ENCODE peak calls at places on chromosomes 12 and 14, in six cellular contexts. A, X, V, L, U and Q are unnamed samples.
A peak's percentile ranks its signal among the peaks of the same experiment; 100 is the strongest.

GRCh38 chr12:95248604-95249355 is 31.2 kb downstream of the VEZT start:
- DNase-seq in A (no peak), X (peak; percentile 18), V (no peak), L (no peak), U (no peak), Q (no peak)

GRCh38 chr12:52494518-52494917 is 1.5 kb upstream of the KRT6A start:
- DNase-seq in A (no peak), X (no peak), V (no peak), L (peak; percentile 80), U (peak; percentile 34), Q (no peak)

GRCh38 chr14:88535149-88535548 is 19.7 kb downstream of the PTPN21 start:
- DNase-seq in A (no peak), X (peak; percentile 13), V (no peak), L (no peak), U (no peak), Q (no peak)

GRCh38 chr14:69260246-69260978 is 454 bp downstream of the GALNT16 start:
- DNase-seq in A (peak; percentile 43), X (peak; percentile 24), V (peak; percentile 34), L (no peak), U (peak; percentile 33), Q (no peak)

GRCh38 chr12:78185109-78185508 is 354.4 kb downstream of the NAV3 start:
- DNase-seq in A (no peak), X (no peak), V (no peak), L (no peak), U (no peak), Q (no peak)

GRCh38 chr12:6539276-6540134 is 5.2 kb downstream of the GAPDH start:
- DNase-seq in A (peak; percentile 34), X (no peak), V (no peak), L (no peak), U (no peak), Q (no peak)

GRCh38 chr14:34331728-34332623 is 130.1 kb downstream of the SPTSSA start:
- DNase-seq in A (peak; percentile 48), X (peak; percentile 51), V (peak; percentile 19), L (peak; percentile 74), U (peak; percentile 59), Q (peak; percentile 41)

GRCh38 chr12:117193903-117194302 is 3.6 kb upstream of the FBXO21 start:
- DNase-seq in A (no peak), X (no peak), V (no peak), L (no peak), U (no peak), Q (no peak)

GRCh38 chr14:104209985-104210520 is 71.7 kb downstream of the KIF26A start:
- DNase-seq in A (peak; percentile 2), X (no peak), V (no peak), L (no peak), U (no peak), Q (no peak)

GRCh38 chr12:126588586-126589249 is 1523.5 kb downstream of the AACS start:
- DNase-seq in A (no peak), X (no peak), V (no peak), L (no peak), U (no peak), Q (no peak)

GRCh38 chr12:34205401-34205800 is 183.1 kb downstream of the ALG10 start:
- DNase-seq in A (no peak), X (no peak), V (no peak), L (no peak), U (no peak), Q (no peak)

GRCh38 chr14:29242755-29243340 is 476.3 kb downstream of the FOXG1 start:
- DNase-seq in A (no peak), X (peak; percentile 47), V (peak; percentile 58), L (no peak), U (no peak), Q (no peak)

GRCh38 chr12:96698521-96698920 is 208.5 kb upstream of the NEDD1 start:
- DNase-seq in A (no peak), X (no peak), V (peak; percentile 5), L (no peak), U (no peak), Q (no peak)

DNA sequence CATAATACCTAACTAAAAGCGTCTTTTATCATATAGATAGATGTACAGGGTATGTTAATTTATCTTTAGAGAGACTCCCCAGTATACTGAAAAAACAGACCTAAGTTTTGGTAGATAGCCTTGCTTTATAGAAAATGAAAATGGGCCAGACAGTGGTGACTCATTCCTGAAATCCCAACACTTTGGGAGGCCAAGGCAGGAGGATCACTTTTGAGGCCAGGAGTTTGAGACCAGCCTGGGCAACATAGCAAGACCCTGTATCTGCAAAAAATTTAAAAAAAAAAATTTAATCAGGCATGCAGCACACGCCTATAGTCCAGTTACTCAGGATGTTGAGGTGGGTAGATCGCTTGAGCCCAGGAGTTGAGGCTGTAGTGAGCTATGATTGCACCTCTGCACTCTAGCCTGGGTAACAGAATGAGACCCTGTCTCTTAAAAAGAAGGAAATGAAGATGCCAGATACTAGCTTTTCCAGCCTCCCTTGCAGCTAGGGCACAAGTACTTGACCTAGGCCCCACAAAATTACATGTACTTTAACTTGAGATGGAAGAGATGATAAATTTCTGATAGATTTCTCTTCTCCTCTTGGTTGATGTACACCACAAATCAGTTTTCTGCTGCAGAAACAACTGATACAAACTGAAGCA is 17.1 kb downstream of the RAP1B start:
- DNase-seq in A (no peak), X (no peak), V (no peak), L (no peak), U (no peak), Q (no peak)
- H3K9me3 ChIP-seq in A (peaks cover 7% of the 10 kb centered on the region), X (no peaks in the 10 kb centered on the region), V (peaks cover 6% of the 10 kb centered on the region), L (no peaks in the 10 kb centered on the region), U (peaks cover 5% of the 10 kb centered on the region), Q (peaks cover 10% of the 10 kb centered on the region)

GRCh38 chr12:26238341-26239126 is 43.2 kb downstream of the SSPN start:
- DNase-seq in A (no peak), X (no peak), V (no peak), L (no peak), U (peak; percentile 29), Q (no peak)
- H3K4me3 ChIP-seq in A (no peak overlapping the region), X (no peak overlapping the region), V (no peak overlapping the region), L (no peak overlapping the region), U (no peak overlapping the region), Q (no peak overlapping the region)

GRCh38 chr12:14244876-14245669 is 120.4 kb upstream of the ATF7IP start:
- DNase-seq in A (no peak), X (peak; percentile 32), V (no peak), L (no peak), U (no peak), Q (no peak)
- H3K9me3 ChIP-seq in A (peaks cover 18% of the 10 kb centered on the region), X (no peaks in the 10 kb centered on the region), V (no peaks in the 10 kb centered on the region), L (peaks cover 6% of the 10 kb centered on the region), U (peaks cover 5% of the 10 kb centered on the region), Q (peaks cover 5% of the 10 kb centered on the region)

DNA sequence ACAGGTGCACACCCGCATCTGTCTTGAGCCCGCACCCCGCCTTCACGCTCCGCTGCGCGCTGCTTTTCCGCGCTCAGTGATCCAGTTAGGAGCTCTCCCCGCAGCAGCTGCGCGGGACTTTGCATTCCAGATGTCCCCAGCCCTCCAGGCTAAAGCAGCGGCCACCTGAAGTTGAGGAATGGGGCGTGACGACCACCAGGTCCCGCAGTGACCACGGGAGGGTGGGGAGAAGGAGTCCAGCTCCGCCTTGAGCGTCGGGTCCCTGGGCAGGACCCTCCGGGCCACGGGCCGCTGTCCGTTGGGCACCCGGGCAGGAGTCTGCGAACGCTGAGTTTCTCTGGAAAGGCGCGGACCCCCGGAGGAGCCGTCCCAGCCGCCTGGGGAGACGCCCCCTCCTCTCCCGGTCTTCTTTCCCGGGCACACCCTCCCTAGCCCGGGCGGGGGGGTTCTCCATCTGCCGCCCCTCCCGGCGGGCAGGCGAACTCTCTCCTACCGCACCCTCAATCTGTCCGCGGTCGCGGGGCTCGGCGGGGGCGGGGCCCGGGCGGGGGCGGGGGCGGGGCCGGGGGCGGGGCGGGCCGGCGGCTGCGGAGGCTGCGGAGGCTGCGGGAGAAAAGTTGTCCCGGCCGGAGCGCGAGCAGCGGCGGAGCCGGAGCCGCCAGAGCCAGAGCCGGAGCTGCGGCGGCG is at the start of gene TMEM132C:
- DNase-seq in A (no peak), X (no peak), V (no peak), L (no peak), U (no peak), Q (no peak)
- H3K4me3 ChIP-seq in A (peak within 1 kb of the TSS; percentile 31), X (no peak within 1 kb of the TSS), V (no peak within 1 kb of the TSS), L (no peak within 1 kb of the TSS), U (peak within 1 kb of the TSS; percentile 39), Q (no peak within 1 kb of the TSS)

GRCh38 chr14:105846312-105846711 is 319.9 kb downstream of the TMEM121 start:
- DNase-seq in A (no peak), X (no peak), V (no peak), L (no peak), U (no peak), Q (no peak)
- H3K9me3 ChIP-seq in A (no peaks in the 10 kb centered on the region), X (peaks cover 14% of the 10 kb centered on the region), V (no peaks in the 10 kb centered on the region), L (no peaks in the 10 kb centered on the region), U (no peaks in the 10 kb centered on the region), Q (no peaks in the 10 kb centered on the region)

GRCh38 chr12:92462049-92462448 is 240.7 kb upstream of the PLEKHG7 start:
- DNase-seq in A (no peak), X (no peak), V (no peak), L (no peak), U (no peak), Q (peak; percentile 10)
- H3K4me3 ChIP-seq in A (no peak overlapping the region), X (no peak overlapping the region), V (no peak overlapping the region), L (no peak overlapping the region), U (no peak overlapping the region), Q (peak overlapping the region; percentile 63)